ENCODE peak calls at places on chromosomes 2 and 18, in five cellular contexts. C is H1, T is PC-3, H is Karpas-422, E is mammary epithelial cell. K is an unnamed sample.

GRCh38 chr2:60152226-60152833 is 401.1 kb downstream of the BCL11A start:
- DNase-seq in E (peak; percentile 21), H (peak; percentile 89), C (no peak), T (peak; percentile 77), K (peak; percentile 11)

GRCh38 chr2:127025357-127026062 is 81.4 kb downstream of the BIN1 start:
- DNase-seq in T (no peak), H (no peak), E (peak; percentile 70), C (peak; percentile 57), K (peak; percentile 95)

GRCh38 chr2:19839438-19839837 is 62.3 kb downstream of the TTC32 start:
- DNase-seq in H (no peak), C (no peak), T (no peak), E (no peak), K (no peak)

GRCh38 chr2:33073018-33073417 is 126.3 kb downstream of the LTBP1 start:
- DNase-seq in T (peak; percentile 66), C (no peak), H (no peak), E (peak; percentile 21), K (no peak)

GRCh38 chr2:153766415-153766814 is 105.3 kb upstream of the GALNT13 start:
- DNase-seq in T (no peak), C (no peak), E (no peak), H (no peak), K (no peak)

GRCh38 chr2:79512442-79513401 is at the start of gene CTNNA2:
- DNase-seq in T (peak; percentile 15), E (no peak), C (peak; percentile 83), H (peak; percentile 94), K (peak; percentile 15)

GRCh38 chr2:71001592-71002570 is 7.2 kb upstream of the TEX261 start:
- DNase-seq in C (no peak), E (no peak), H (no peak), T (no peak), K (no peak)

GRCh38 chr18:58455318-58455950 is 173.5 kb downstream of the ALPK2 start:
- DNase-seq in E (peak; percentile 68), H (no peak), T (peak; percentile 42), C (no peak), K (peak; percentile 25)

GRCh38 chr2:216735086-216735485 is 39.7 kb upstream of the IGFBP5 start:
- DNase-seq in E (no peak), H (no peak), T (no peak), C (no peak), K (peak; percentile 81)

GRCh38 chr2:216733046-216733445 is 37.7 kb upstream of the IGFBP5 start:
- DNase-seq in E (no peak), H (no peak), T (no peak), C (no peak), K (no peak)

GRCh38 chr2:216730871-216731270 is 35.5 kb upstream of the IGFBP5 start:
- DNase-seq in H (no peak), E (no peak), C (no peak), T (no peak), K (no peak)

GRCh38 chr2:216732334-216732733 is 37.0 kb upstream of the IGFBP5 start:
- DNase-seq in T (no peak), C (no peak), H (no peak), E (no peak), K (no peak)

DNA sequence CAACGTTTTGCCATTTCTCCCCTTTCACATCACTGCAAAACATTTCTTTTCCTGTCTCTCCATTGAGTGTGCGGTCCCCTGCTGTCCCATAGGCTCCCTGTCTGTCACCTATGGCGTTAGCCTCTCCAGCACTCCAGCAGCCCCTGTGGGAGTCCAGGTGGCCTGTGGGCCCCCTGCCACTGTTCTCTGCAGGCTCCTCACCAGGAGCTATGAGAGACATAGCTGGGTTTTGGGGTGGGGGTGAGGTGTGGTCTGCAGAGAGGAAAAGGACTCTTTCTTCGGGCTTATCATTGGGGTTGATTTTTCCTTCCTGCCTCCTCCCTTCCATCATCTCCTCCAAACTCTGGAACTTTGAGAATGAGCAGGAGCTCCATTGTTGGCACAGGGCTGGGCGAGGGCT is 36.1 kb upstream of the IGFBP5 start:
- DNase-seq in E (no peak), C (no peak), H (no peak), T (no peak), K (no peak)
- H2AFZ ChIP-seq in E (no peak overlapping the region), C (no peak overlapping the region), H (no peak overlapping the region), T (no peak overlapping the region), K (no peak overlapping the region)

GRCh38 chr18:48924621-48925601 is 25.9 kb downstream of the SMAD7 start:
- DNase-seq in H (no peak), C (no peak), T (no peak), E (no peak), K (no peak)
- H3K4me1 ChIP-seq in H (peaks cover 31% of the 10 kb centered on the region), C (peaks cover 34% of the 10 kb centered on the region), T (peaks cover 14% of the 10 kb centered on the region), E (peaks cover 48% of the 10 kb centered on the region), K (peaks cover 54% of the 10 kb centered on the region)

DNA sequence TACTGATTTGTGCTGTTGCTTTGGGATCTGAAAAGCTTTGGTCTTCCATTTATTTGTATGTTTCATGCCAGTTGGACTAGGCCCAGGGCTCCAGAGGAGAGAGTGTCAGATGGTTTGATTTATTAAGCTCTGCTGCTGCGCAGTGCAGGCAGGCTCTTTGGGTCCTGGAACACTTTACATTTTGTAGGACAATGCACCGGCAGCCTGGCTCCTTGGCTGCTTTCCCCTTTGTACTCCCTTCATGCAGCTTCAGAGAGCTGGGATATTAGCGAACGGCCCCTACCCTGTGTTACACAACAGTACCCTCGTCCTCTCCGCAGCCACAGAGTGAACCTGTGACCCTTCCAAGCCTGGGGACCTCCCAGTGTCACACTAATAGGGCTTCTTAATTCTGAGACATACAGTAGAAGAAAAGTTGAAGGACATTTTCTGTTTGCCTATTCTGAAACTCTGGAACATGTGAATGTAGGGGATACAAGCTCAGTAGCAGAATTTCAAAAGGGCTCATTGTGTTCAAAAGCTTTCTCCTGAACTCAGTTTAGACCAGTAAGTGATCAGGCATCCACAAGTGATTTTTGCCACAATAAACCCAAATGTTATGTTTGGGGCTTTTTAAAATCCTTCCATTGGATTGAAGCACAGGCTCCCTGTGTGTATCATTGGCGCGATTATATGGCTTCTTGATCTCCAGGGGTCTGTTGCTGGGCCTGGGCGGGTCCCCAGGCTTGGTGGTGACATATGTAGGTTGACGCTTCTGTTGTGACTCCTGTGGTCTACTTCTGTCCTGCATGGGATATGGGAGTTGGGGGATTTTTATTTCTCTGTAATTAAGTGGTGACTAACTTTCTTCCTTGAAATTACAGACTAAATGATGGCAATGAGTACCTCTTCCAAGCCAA is 56.5 kb upstream of the EML6 start:
- DNase-seq in T (no peak), C (no peak), H (no peak), E (no peak), K (peak; percentile 31)
- H3K27ac ChIP-seq in T (no peak overlapping the region), C (no peak overlapping the region), H (no peak overlapping the region), E (no peak overlapping the region), K (peak overlapping the region; percentile 61)

GRCh38 chr2:239299218-239299939 is 101.4 kb downstream of the HDAC4 start:
- DNase-seq in H (no peak), E (no peak), C (no peak), T (no peak), K (no peak)

GRCh38 chr2:239300242-239300641 is 100.6 kb downstream of the HDAC4 start:
- DNase-seq in T (no peak), E (no peak), C (no peak), H (no peak), K (no peak)

GRCh38 chr2:239296020-239296932 is 104.5 kb downstream of the HDAC4 start:
- DNase-seq in E (no peak), C (no peak), H (no peak), T (no peak), K (no peak)

GRCh38 chr2:239297142-239298125 is 103.4 kb downstream of the HDAC4 start:
- DNase-seq in E (no peak), C (no peak), H (no peak), T (no peak), K (no peak)

GRCh38 chr2:239298126-239298804 is 102.6 kb downstream of the HDAC4 start:
- DNase-seq in T (peak; percentile 4), H (no peak), E (no peak), C (no peak), K (no peak)
- H2AFZ ChIP-seq in T (no peak overlapping the region), H (no peak overlapping the region), E (no peak overlapping the region), C (no peak overlapping the region), K (no peak overlapping the region)

GRCh38 chr2:18474690-18475089 is 85.8 kb downstream of the RDH14 start:
- DNase-seq in C (no peak), H (no peak), E (no peak), T (no peak), K (no peak)

GRCh38 chr2:18473241-18473841 is 87.1 kb downstream of the RDH14 start:
- DNase-seq in E (peak; percentile 61), H (no peak), C (no peak), T (peak; percentile 29), K (peak; percentile 80)

GRCh38 chr2:18477333-18477732 is 83.1 kb downstream of the RDH14 start:
- DNase-seq in H (no peak), C (no peak), E (no peak), T (no peak), K (no peak)

GRCh38 chr2:18476484-18476883 is 84.0 kb downstream of the RDH14 start:
- DNase-seq in H (no peak), C (no peak), T (no peak), E (no peak), K (no peak)

DNA sequence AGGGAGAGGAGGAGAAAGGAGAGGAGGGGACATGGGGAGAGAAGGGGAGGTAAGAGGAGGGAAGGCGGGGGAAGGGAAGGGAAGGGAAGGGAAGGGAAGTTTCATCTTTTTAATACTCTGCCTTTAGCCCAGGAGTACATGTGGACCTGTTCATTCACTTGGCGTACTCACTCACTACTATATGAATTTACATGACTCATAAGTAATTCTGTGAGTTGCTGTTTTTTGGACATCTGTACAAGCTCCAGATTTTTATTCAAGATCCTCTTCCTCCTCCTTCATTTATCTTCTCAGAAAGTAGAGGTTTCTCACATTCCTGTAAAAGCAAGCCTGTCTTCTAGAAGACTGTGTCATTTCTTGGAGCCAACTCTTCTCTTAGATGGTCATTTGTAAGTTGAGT is 84.6 kb downstream of the RDH14 start:
- DNase-seq in E (no peak), T (no peak), C (no peak), H (no peak), K (peak; percentile 51)
- H3K4me1 ChIP-seq in E (no peaks in the 10 kb centered on the region), T (no peaks in the 10 kb centered on the region), C (peaks cover 3% of the 10 kb centered on the region), H (no peaks in the 10 kb centered on the region), K (peaks cover 12% of the 10 kb centered on the region)

K was measured in fibroblast of lung.